ENCODE peak calls at places on chromosomes 12 and 14, in seven cellular contexts. One of them, this sample, is unnamed.

GRCh38 chr12:88036368-88036965 is 7.3 kb upstream of the C12orf50 start:
- DNase-seq in Jurkat, Clone E6-1: no peak
- DNase-seq in lower lobe of right lung: no peak
- DNase-seq in GM23248: peak; percentile 68
- DNase-seq in stomach: no peak
- DNase-seq in tibial artery: no peak
- DNase-seq in sigmoid colon: no peak
- DNase-seq in this sample: no peak

GRCh38 chr14:85293820-85294219 is 236.1 kb upstream of the FLRT2 start:
- DNase-seq in Jurkat, Clone E6-1: no peak
- DNase-seq in tibial artery: no peak
- DNase-seq in sigmoid colon: no peak
- DNase-seq in GM23248: no peak
- DNase-seq in lower lobe of right lung: no peak
- DNase-seq in stomach: no peak
- DNase-seq in this sample: no peak

GRCh38 chr14:26820101-26820500 is 222.3 kb upstream of the NOVA1 start:
- DNase-seq in GM23248: no peak
- DNase-seq in Jurkat, Clone E6-1: no peak
- DNase-seq in tibial artery: no peak
- DNase-seq in stomach: no peak
- DNase-seq in lower lobe of right lung: no peak
- DNase-seq in sigmoid colon: no peak
- DNase-seq in this sample: no peak

GRCh38 chr12:27879708-27880107 is 92.8 kb downstream of the PTHLH start:
- DNase-seq in sigmoid colon: no peak
- DNase-seq in lower lobe of right lung: no peak
- DNase-seq in Jurkat, Clone E6-1: no peak
- DNase-seq in stomach: no peak
- DNase-seq in GM23248: no peak
- DNase-seq in tibial artery: no peak
- DNase-seq in this sample: no peak

GRCh38 chr14:26598081-26598671 is 343 bp upstream of the NOVA1 start:
- DNase-seq in stomach: peak; percentile 57
- DNase-seq in tibial artery: peak; percentile 87
- DNase-seq in lower lobe of right lung: peak; percentile 58
- DNase-seq in GM23248: peak; percentile 82
- DNase-seq in Jurkat, Clone E6-1: peak; percentile 95
- DNase-seq in sigmoid colon: peak; percentile 97
- DNase-seq in this sample: no peak

GRCh38 chr12:43285248-43285647 is 266.8 kb downstream of the ADAMTS20 start:
- DNase-seq in stomach: no peak
- DNase-seq in lower lobe of right lung: no peak
- DNase-seq in Jurkat, Clone E6-1: no peak
- DNase-seq in tibial artery: no peak
- DNase-seq in sigmoid colon: no peak
- DNase-seq in GM23248: peak; percentile 96
- DNase-seq in this sample: no peak

GRCh38 chr12:118537481-118537917 is 161.1 kb downstream of the SUDS3 start:
- DNase-seq in stomach: no peak
- DNase-seq in Jurkat, Clone E6-1: no peak
- DNase-seq in tibial artery: peak; percentile 69
- DNase-seq in GM23248: no peak
- DNase-seq in lower lobe of right lung: no peak
- DNase-seq in sigmoid colon: peak; percentile 88
- DNase-seq in this sample: no peak

GRCh38 chr12:120101182-120101581 is 15.4 kb downstream of the RAB35 start:
- DNase-seq in stomach: peak; percentile 46
- DNase-seq in lower lobe of right lung: no peak
- DNase-seq in GM23248: no peak
- DNase-seq in tibial artery: no peak
- DNase-seq in sigmoid colon: no peak
- DNase-seq in Jurkat, Clone E6-1: no peak
- DNase-seq in this sample: no peak

GRCh38 chr14:69535230-69535848 is 39.3 kb downstream of the CCDC177 start:
- DNase-seq in stomach: peak; percentile 37
- DNase-seq in tibial artery: peak; percentile 62
- DNase-seq in lower lobe of right lung: no peak
- DNase-seq in sigmoid colon: no peak
- DNase-seq in Jurkat, Clone E6-1: no peak
- DNase-seq in GM23248: peak; percentile 73
- DNase-seq in this sample: no peak

GRCh38 chr14:68513838-68514610 is 278.8 kb downstream of the ZFP36L1 start:
- DNase-seq in GM23248: no peak
- DNase-seq in sigmoid colon: no peak
- DNase-seq in tibial artery: no peak
- DNase-seq in Jurkat, Clone E6-1: no peak
- DNase-seq in lower lobe of right lung: no peak
- DNase-seq in stomach: no peak
- DNase-seq in this sample: no peak

GRCh38 chr12:120903382-120903817 is 758 bp downstream of the SPPL3 start:
- DNase-seq in tibial artery: peak; percentile 82
- DNase-seq in Jurkat, Clone E6-1: peak; percentile 29
- DNase-seq in sigmoid colon: peak; percentile 81
- DNase-seq in lower lobe of right lung: peak; percentile 80
- DNase-seq in stomach: peak; percentile 57
- DNase-seq in GM23248: peak; percentile 51
- DNase-seq in this sample: peak; percentile 74

GRCh38 chr12:119725523-119725922 is 57.6 kb downstream of the PRKAB1 start:
- DNase-seq in GM23248: no peak
- DNase-seq in tibial artery: no peak
- DNase-seq in sigmoid colon: no peak
- DNase-seq in stomach: no peak
- DNase-seq in Jurkat, Clone E6-1: no peak
- DNase-seq in lower lobe of right lung: no peak
- DNase-seq in this sample: no peak

GRCh38 chr14:23567186-23568020 is at the start of gene AP1G2:
- DNase-seq in tibial artery: peak; percentile 86
- DNase-seq in Jurkat, Clone E6-1: peak; percentile 81
- DNase-seq in GM23248: peak; percentile 64
- DNase-seq in lower lobe of right lung: peak; percentile 94
- DNase-seq in sigmoid colon: peak; percentile 92
- DNase-seq in stomach: peak; percentile 93
- DNase-seq in this sample: peak; percentile 82

GRCh38 chr12:12428047-12428446 is 71.2 kb downstream of the BORCS5 start:
- DNase-seq in lower lobe of right lung: no peak
- DNase-seq in GM23248: no peak
- DNase-seq in sigmoid colon: no peak
- DNase-seq in Jurkat, Clone E6-1: no peak
- DNase-seq in tibial artery: no peak
- DNase-seq in stomach: no peak
- DNase-seq in this sample: no peak

GRCh38 chr14:61343471-61343870 is 22.1 kb downstream of the PRKCH start:
- DNase-seq in sigmoid colon: no peak
- DNase-seq in lower lobe of right lung: no peak
- DNase-seq in stomach: no peak
- DNase-seq in Jurkat, Clone E6-1: no peak
- DNase-seq in tibial artery: no peak
- DNase-seq in GM23248: peak; percentile 29
- DNase-seq in this sample: no peak

GRCh38 chr12:41407240-41407799 is 219.2 kb downstream of the PDZRN4 start:
- DNase-seq in GM23248: no peak
- DNase-seq in stomach: no peak
- DNase-seq in Jurkat, Clone E6-1: no peak
- DNase-seq in tibial artery: no peak
- DNase-seq in sigmoid colon: no peak
- DNase-seq in lower lobe of right lung: no peak
- DNase-seq in this sample: no peak

GRCh38 chr14:22303589-22304195 is 285.3 kb downstream of the DAD1 start:
- DNase-seq in stomach: no peak
- DNase-seq in sigmoid colon: no peak
- DNase-seq in lower lobe of right lung: no peak
- DNase-seq in tibial artery: no peak
- DNase-seq in GM23248: peak; percentile 48
- DNase-seq in Jurkat, Clone E6-1: no peak
- DNase-seq in this sample: no peak

GRCh38 chr14:22387776-22388241 is 201.2 kb downstream of the DAD1 start:
- DNase-seq in GM23248: no peak
- DNase-seq in sigmoid colon: no peak
- DNase-seq in lower lobe of right lung: no peak
- DNase-seq in Jurkat, Clone E6-1: no peak
- DNase-seq in tibial artery: no peak
- DNase-seq in stomach: no peak
- DNase-seq in this sample: no peak

GRCh38 chr12:113048716-113049127 is 7.8 kb upstream of the DTX1 start:
- DNase-seq in Jurkat, Clone E6-1: peak; percentile 68
- DNase-seq in lower lobe of right lung: no peak
- DNase-seq in GM23248: peak; percentile 83
- DNase-seq in stomach: peak; percentile 57
- DNase-seq in tibial artery: no peak
- DNase-seq in sigmoid colon: no peak
- DNase-seq in this sample: peak; percentile 48

GRCh38 chr12:105922670-105923102 is 216.1 kb downstream of the NUAK1 start:
- DNase-seq in tibial artery: no peak
- DNase-seq in stomach: no peak
- DNase-seq in Jurkat, Clone E6-1: no peak
- DNase-seq in GM23248: peak; percentile 83
- DNase-seq in sigmoid colon: no peak
- DNase-seq in lower lobe of right lung: no peak
- DNase-seq in this sample: no peak

GRCh38 chr12:93763746-93764147 is 86.6 kb downstream of the CRADD start:
- DNase-seq in lower lobe of right lung: no peak
- DNase-seq in GM23248: no peak
- DNase-seq in Jurkat, Clone E6-1: no peak
- DNase-seq in stomach: no peak
- DNase-seq in sigmoid colon: no peak
- DNase-seq in tibial artery: no peak
- DNase-seq in this sample: no peak

GRCh38 chr12:56758728-56759269 is 4.3 kb upstream of the HSD17B6 start:
- DNase-seq in sigmoid colon: no peak
- DNase-seq in GM23248: no peak
- DNase-seq in Jurkat, Clone E6-1: no peak
- DNase-seq in lower lobe of right lung: no peak
- DNase-seq in tibial artery: no peak
- DNase-seq in stomach: no peak
- DNase-seq in this sample: no peak

DNA sequence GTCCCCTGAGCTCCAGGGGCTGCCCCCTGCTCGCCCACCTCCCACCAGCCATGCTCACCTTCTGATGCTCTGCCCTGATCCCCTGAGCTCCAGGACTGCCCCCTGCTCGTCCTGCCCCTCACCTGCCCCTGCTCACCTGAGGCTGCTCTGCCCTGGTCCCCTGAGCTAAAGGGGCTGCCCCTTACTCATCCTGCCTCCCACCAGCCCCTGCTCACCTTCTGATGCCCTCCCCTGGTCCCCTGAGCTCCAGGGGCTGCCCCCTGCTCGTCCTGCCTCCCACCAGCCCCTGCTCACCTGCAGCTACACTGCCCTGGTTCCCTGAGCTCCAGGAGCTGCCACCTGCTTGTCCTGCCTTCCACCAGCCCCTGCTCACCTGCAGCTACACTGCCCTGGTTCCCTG is 247.2 kb downstream of the TMEM121 start:
- DNase-seq in sigmoid colon: no peak
- DNase-seq in tibial artery: no peak
- DNase-seq in lower lobe of right lung: no peak
- DNase-seq in GM23248: no peak
- DNase-seq in Jurkat, Clone E6-1: no peak
- DNase-seq in stomach: no peak
- DNase-seq in this sample: no peak
- H3K4me3 ChIP-seq in sigmoid colon: no peak overlapping the region
- H3K4me3 ChIP-seq in tibial artery: no peak overlapping the region
- H3K4me3 ChIP-seq in lower lobe of right lung: no peak overlapping the region
- H3K4me3 ChIP-seq in GM23248: no peak overlapping the region
- H3K4me3 ChIP-seq in Jurkat, Clone E6-1: no peak overlapping the region
- H3K4me3 ChIP-seq in stomach: no peak overlapping the region
- H3K4me3 ChIP-seq in this sample: no peak overlapping the region

DNA sequence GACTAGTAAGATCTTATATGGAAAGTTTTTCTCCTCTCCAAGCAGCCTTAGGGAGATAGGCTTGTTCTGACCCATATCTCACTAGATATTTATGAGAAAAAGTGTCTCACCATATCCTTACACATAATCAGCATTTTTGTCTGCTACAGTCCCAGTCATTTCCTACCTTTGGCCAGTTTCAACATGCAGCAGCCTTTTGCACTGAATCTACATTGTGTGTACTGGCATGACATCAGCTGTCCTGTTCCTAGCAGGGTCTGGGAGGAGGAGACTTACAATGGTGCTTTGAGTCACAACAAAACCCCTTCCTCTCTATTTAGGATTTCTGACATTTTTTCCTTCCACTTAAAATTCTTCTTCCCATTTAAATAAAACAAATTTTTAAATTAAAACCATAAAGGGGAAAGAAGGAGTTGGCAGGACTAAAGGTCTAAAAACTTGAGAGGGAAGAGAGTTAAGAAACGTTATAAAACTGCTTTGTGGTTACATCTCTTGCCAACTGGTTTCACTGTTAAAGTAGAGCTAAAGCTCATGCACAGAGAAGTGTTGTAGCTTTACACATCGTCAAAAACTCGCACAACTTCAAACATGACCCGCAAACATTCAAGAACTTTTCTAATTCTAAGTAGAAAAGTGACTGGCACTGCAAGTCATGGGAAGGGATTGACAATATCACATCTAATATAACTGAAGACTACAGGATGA is 53.3 kb upstream of the CERS5 start:
- DNase-seq in sigmoid colon: no peak
- DNase-seq in tibial artery: no peak
- DNase-seq in lower lobe of right lung: no peak
- DNase-seq in GM23248: peak; percentile 81
- DNase-seq in stomach: no peak
- DNase-seq in Jurkat, Clone E6-1: no peak
- DNase-seq in this sample: peak; percentile 23
- H3K4me3 ChIP-seq in sigmoid colon: peak overlapping the region; percentile 58
- H3K4me3 ChIP-seq in tibial artery: peak overlapping the region; percentile 58
- H3K4me3 ChIP-seq in lower lobe of right lung: peak overlapping the region; percentile 52
- H3K4me3 ChIP-seq in GM23248: peak overlapping the region; percentile 96
- H3K4me3 ChIP-seq in stomach: peak overlapping the region; percentile 44
- H3K4me3 ChIP-seq in Jurkat, Clone E6-1: peak overlapping the region; percentile 61
- H3K4me3 ChIP-seq in this sample: peak overlapping the region; percentile 70

DNA sequence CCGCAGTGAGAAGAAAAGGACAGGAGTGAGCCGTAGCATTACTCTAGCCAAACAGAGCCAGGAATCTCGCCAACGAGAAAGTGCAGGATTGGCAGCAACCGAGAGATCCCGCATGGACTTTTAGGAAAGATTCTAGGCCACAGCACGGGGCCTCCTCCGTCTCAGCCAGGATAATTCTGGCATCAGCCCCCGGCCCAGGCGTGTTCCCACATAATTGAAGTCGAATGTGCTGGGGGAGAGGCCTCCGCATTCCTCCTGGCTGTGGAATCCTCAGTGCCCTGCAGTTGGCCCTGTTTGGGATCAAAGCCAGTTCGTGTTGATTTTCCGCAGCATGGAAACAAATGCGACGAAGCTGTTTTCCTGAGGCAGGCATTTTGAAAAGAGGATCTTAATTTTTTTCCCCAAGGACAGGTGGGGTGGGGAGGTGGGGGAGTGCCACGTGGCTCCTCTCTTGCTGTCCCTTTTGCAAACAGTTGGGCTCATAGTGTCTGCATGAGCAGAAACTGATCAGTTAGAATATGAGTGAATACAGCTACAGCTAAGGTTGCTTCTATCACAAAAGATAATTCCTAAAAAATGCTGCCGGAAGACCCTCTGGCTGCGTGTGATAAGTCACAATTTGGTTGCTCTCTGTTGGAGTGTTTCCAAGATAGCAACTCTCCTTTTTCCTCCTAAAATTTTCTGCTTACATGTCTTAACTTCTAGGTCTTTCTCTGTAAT is 37.3 kb upstream of the ATXN2 start:
- DNase-seq in tibial artery: peak; percentile 83
- DNase-seq in stomach: peak; percentile 28
- DNase-seq in Jurkat, Clone E6-1: no peak
- DNase-seq in lower lobe of right lung: peak; percentile 60
- DNase-seq in GM23248: peak; percentile 74
- DNase-seq in sigmoid colon: peak; percentile 90
- DNase-seq in this sample: no peak
- H3K4me3 ChIP-seq in tibial artery: peak overlapping the region; percentile 36
- H3K4me3 ChIP-seq in stomach: peak overlapping the region; percentile 2
- H3K4me3 ChIP-seq in Jurkat, Clone E6-1: no peak overlapping the region
- H3K4me3 ChIP-seq in lower lobe of right lung: no peak overlapping the region
- H3K4me3 ChIP-seq in GM23248: peak overlapping the region; percentile 18
- H3K4me3 ChIP-seq in sigmoid colon: peak overlapping the region; percentile 23
- H3K4me3 ChIP-seq in this sample: no peak overlapping the region

GRCh38 chr12:72493390-72493789 is 221.2 kb downstream of the TRHDE start:
- DNase-seq in stomach: no peak
- DNase-seq in Jurkat, Clone E6-1: no peak
- DNase-seq in lower lobe of right lung: no peak
- DNase-seq in sigmoid colon: no peak
- DNase-seq in tibial artery: no peak
- DNase-seq in GM23248: peak; percentile 7
- DNase-seq in this sample: no peak
- H3K4me3 ChIP-seq in stomach: no peak overlapping the region
- H3K4me3 ChIP-seq in Jurkat, Clone E6-1: no peak overlapping the region
- H3K4me3 ChIP-seq in lower lobe of right lung: no peak overlapping the region
- H3K4me3 ChIP-seq in sigmoid colon: no peak overlapping the region
- H3K4me3 ChIP-seq in tibial artery: no peak overlapping the region
- H3K4me3 ChIP-seq in GM23248: no peak overlapping the region
- H3K4me3 ChIP-seq in this sample: no peak overlapping the region

This sample was measured in naive thymus-derived CD4-positive, alpha-beta T cell.